ENCODE peak calls at places on chromosomes 4 and X, in five cellular contexts. D is coronary artery; M is COR-L47; R is NCI-H2081; K is central memory CD4-positive, alpha-beta T cell. H is an unnamed sample.
A peak's percentile ranks its signal among the peaks of the same experiment; 100 is the strongest.

GRCh38 chrX:150238656-150239382 is 124.3 kb upstream of the MAMLD1 start:
- DNase-seq in D (peak; percentile 52), M (no peak), K (no peak), R (no peak), H (no peak)

GRCh38 chr4:2284934-2285664 is 23.2 kb upstream of the MXD4 start:
- DNase-seq in K (no peak), R (no peak), D (no peak), M (no peak), H (no peak)

GRCh38 chr4:69617083-69617694 is 22.3 kb downstream of the UGT2A2 start:
- DNase-seq in R (peak; percentile 5), M (peak; percentile 48), K (no peak), D (no peak), H (peak; percentile 27)

GRCh38 chr4:128846063-128846462 is 36.6 kb downstream of the JADE1 start:
- DNase-seq in K (no peak), R (peak; percentile 68), M (no peak), D (no peak), H (peak; percentile 20)

GRCh38 chrX:135295238-135295943 is 13.9 kb upstream of the ETDC start:
- DNase-seq in K (peak; percentile 51), M (no peak), D (no peak), R (no peak), H (peak; percentile 73)

GRCh38 chr4:8664976-8665375 is 72.4 kb downstream of the CPZ start:
- DNase-seq in M (no peak), R (no peak), D (no peak), K (no peak), H (no peak)

GRCh38 chrX:139831689-139832456 is 101.0 kb downstream of the ATP11C start:
- DNase-seq in K (no peak), M (no peak), R (no peak), D (no peak), H (peak; percentile 52)

GRCh38 chrX:5068550-5068949 is 1160.1 kb downstream of the NLGN4X start:
- DNase-seq in K (no peak), M (no peak), D (no peak), R (no peak), H (no peak)

GRCh38 chr4:30258949-30259348 is 461.2 kb upstream of the PCDH7 start:
- DNase-seq in D (no peak), M (no peak), K (no peak), R (no peak), H (no peak)

GRCh38 chr4:48779095-48779997 is 733 bp downstream of the FRYL start:
- DNase-seq in M (peak; percentile 45), R (peak; percentile 76), D (peak; percentile 80), K (peak; percentile 76), H (peak; percentile 75)

GRCh38 chrX:482192-482701 is 95.5 kb upstream of the PPP2R3B start:
- DNase-seq in R (no peak), K (no peak), M (no peak), D (no peak), H (no peak)

H was measured in NCI-H69.